ENCODE peak calls at places on chromosomes 16 and 17, in five cellular contexts. Q is thoracic aorta; H is fibroblast of pulmonary artery; D is RWPE1; G is CD4-positive, alpha-beta T cell. L is an unnamed sample.

GRCh38 chr17:72510454-72511016 is 389.7 kb downstream of the SOX9 start:
- DNase-seq in D (no peak), Q (no peak), H (no peak), G (no peak), L (peak; percentile 22)

GRCh38 chr17:66571745-66572144 is 263.2 kb upstream of the CACNG5 start:
- DNase-seq in G (no peak), H (no peak), Q (no peak), D (no peak), L (no peak)

GRCh38 chr17:4533522-4534502 is 21.4 kb downstream of the MYBBP1A start:
- DNase-seq in H (no peak), G (no peak), D (no peak), Q (no peak), L (peak; percentile 27)

GRCh38 chr16:15765880-15766279 is 90.9 kb downstream of the MYH11 start:
- DNase-seq in G (no peak), D (peak; percentile 44), H (peak; percentile 48), Q (no peak), L (peak; percentile 49)

GRCh38 chr16:10616744-10617640 is 36.6 kb upstream of the EMP2 start:
- DNase-seq in H (peak; percentile 28), D (peak; percentile 76), G (no peak), Q (no peak), L (peak; percentile 88)

GRCh38 chr16:70782237-70782636 is 18.7 kb downstream of the VAC14 start:
- DNase-seq in Q (no peak), G (no peak), H (no peak), D (no peak), L (no peak)

GRCh38 chr17:29291163-29291752 is 2.7 kb downstream of the NUFIP2 start:
- DNase-seq in G (no peak), D (peak; percentile 29), H (peak; percentile 82), Q (no peak), L (peak; percentile 83)

GRCh38 chr17:74152591-74153455 is 50.7 kb upstream of the RPL38 start:
- DNase-seq in D (no peak), Q (no peak), G (no peak), H (peak; percentile 6), L (peak; percentile 12)

GRCh38 chr16:88760424-88761142 is 24.4 kb downstream of the PIEZO1 start:
- DNase-seq in D (no peak), Q (no peak), G (no peak), H (no peak), L (peak; percentile 46)

GRCh38 chr17:80860101-80860671 is 131.5 kb upstream of the CHMP6 start:
- DNase-seq in Q (no peak), H (no peak), G (no peak), D (no peak), L (no peak)

GRCh38 chr16:85452364-85453178 is 160.6 kb upstream of the GSE1 start:
- DNase-seq in H (no peak), G (no peak), Q (no peak), D (no peak), L (no peak)
- TF ChIP-seq CTCF in H (no peak), G (no peak), Q (no peak), D (no peak), L (no peak)

GRCh38 chr17:68463211-68463990 is 6.1 kb upstream of the WIPI1 start:
- DNase-seq in G (no peak), D (no peak), H (no peak), Q (no peak), L (no peak)
- TF ChIP-seq CTCF in G (peak; percentile 9), D (peak; percentile 32), H (no peak), Q (no peak), L (peak; percentile 7)

GRCh38 chr16:25371342-25371741 is 113.7 kb upstream of the ZKSCAN2 start:
- DNase-seq in G (no peak), Q (no peak), D (no peak), H (no peak), L (no peak)

GRCh38 chr16:25374556-25374955 is 116.9 kb upstream of the ZKSCAN2 start:
- DNase-seq in H (no peak), Q (no peak), D (no peak), G (no peak), L (no peak)

GRCh38 chr16:25367773-25368172 is 110.1 kb upstream of the ZKSCAN2 start:
- DNase-seq in D (no peak), Q (no peak), G (no peak), H (no peak), L (no peak)

DNA sequence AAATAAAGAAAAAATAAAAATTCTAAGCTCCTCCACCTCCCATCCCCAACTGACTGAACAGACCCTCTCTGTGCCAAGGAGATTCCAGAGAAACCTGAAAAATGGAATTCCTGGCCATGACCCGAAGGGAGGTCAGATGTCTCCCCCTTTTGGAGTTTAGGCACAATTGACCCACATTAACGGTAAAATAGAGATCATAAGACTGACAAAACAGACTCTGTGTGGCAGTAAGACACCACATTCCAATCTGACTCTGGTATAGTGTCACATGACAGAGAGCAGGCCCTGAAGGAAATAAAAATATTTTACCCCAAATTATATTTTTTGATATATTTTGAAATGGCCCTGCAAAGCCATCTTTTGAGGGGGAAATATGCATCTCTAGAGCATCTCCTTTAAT is 115.1 kb upstream of the ZKSCAN2 start:
- DNase-seq in Q (no peak), H (no peak), G (no peak), D (no peak), L (no peak)
- TF ChIP-seq CTCF in Q (no peak), H (no peak), G (no peak), D (no peak), L (no peak)

DNA sequence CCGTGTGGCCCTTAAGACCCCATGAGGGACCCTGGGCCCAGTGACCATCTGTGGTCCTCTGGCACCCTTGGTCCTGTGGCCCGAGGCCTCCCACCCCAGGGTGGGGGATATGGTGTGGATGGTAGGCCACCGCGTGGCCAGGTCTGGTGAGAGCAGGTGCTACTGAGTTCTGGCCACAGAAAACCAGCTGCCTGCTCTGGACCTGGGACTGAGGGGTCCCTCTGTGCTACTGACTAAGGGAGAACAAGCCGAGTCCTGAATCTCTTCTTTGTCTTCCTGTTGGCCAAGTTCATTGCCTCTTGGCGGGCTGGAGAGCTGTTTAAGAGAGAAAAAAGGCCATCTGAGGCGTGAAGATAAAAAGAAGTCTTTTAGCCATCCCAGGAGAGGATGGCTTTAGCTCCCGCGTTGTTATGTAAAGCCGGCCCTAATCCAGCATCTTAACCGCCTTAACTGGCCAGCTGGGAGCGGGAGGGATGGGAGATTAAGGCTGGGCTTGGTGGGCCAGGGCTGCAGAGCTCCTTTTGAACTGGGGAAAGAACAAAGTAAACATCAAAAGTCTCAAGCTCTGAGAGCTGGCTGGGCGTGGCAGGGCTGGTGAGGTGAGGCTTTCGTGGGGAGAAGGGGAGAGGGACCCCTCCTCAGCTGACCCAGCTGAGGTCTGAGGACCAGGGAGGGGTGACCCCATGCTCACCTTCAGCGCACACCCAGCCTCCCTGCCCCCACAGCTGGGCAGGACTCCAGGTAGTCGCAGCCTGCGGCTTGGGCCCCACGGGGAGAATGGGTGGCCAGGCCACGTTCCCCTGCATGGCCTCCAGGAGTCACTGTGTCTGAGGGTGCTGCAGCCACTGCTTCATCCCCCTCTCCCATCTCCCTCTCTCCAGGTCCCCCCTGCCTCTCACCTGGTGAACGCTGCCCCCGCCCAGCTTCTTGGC is 62.4 kb downstream of the NKD1 start:
- DNase-seq in D (no peak), Q (no peak), G (no peak), H (no peak), L (no peak)
- TF ChIP-seq CTCF in D (no peak), Q (no peak), G (no peak), H (no peak), L (no peak)

DNA sequence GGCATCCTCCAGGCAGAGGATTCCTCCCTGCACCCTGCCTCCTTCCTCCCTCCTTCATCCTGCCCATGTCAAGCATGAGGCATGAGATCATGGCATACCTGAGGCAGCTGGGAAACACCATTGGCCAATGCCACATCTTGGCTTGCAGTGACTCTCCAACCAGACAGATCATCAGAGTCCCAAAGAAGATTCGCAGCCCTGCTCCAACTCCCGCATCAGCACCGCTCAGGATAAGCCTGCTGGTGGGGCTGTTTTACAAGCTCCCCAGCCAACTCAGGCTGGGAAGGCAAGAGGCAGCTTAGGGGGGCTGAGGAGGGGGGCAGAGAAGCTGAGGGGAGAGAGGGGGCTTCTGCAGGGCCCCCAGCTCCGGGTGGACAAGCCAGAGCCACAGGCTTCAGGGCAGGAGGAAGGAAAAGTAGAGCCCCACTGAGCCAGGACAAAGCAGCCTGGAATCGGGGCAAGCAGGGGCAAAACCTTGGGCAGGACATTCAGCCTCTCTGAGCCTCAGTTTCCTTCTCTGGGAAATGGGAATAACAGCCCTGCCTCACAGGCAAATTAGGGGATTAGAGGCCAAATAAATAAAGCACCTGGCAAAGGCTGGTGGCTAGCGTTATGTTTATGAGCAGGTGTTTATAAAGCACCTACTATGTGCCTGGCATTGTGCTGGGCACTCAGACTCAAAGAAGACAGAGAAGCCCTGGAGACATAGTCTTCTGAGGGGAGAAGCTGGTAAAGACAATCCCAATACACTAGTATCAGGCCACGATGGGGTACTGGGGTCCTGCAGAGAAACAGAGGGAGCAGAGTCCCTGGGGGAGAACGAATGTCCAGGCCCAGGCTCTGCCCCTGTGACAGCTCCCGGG is 88.1 kb downstream of the GOSR1 start:
- DNase-seq in D (no peak), G (no peak), H (peak; percentile 9), Q (no peak), L (no peak)
- TF ChIP-seq CTCF in D (no peak), G (no peak), H (peak; percentile 2), Q (no peak), L (no peak)

GRCh38 chr16:64090327-64090726 is 1031.5 kb downstream of the CDH11 start:
- DNase-seq in G (no peak), H (no peak), D (no peak), Q (no peak), L (no peak)

GRCh38 chr16:64092284-64092683 is 1029.6 kb downstream of the CDH11 start:
- DNase-seq in H (peak; percentile 77), Q (no peak), D (peak; percentile 15), G (no peak), L (peak; percentile 47)

GRCh38 chr16:64088838-64089237 is 1033.0 kb downstream of the CDH11 start:
- DNase-seq in D (no peak), G (no peak), H (no peak), Q (no peak), L (no peak)

GRCh38 chr16:64085291-64085690 is 1036.6 kb downstream of the CDH11 start:
- DNase-seq in Q (no peak), G (no peak), D (no peak), H (no peak), L (no peak)

GRCh38 chr16:64089697-64090096 is 1032.2 kb downstream of the CDH11 start:
- DNase-seq in D (no peak), H (peak; percentile 43), Q (no peak), G (no peak), L (peak; percentile 51)
- TF ChIP-seq CTCF in D (peak; percentile 41), H (peak; percentile 65), Q (peak; percentile 28), G (no peak), L (peak; percentile 64)

GRCh38 chr16:3457434-3458252 is 14.2 kb downstream of the NAA60 start:
- DNase-seq in G (peak; percentile 84), H (peak; percentile 90), Q (peak; percentile 15), D (peak; percentile 98), L (peak; percentile 87)
- TF ChIP-seq CTCF in G (peak; percentile 39), H (peak; percentile 31), Q (peak; percentile 48), D (peak; percentile 28), L (peak; percentile 34)